ENCODE peak calls at places on chromosome 1, in nine cellular contexts. S, E, Q, T, Z, D, B, R and P are unnamed samples.

GRCh38 chr1:18217398-18218043 is 109.9 kb downstream of the IGSF21 start:
- DNase-seq in S (no peak), E (peak), Q (peak), T (peak), Z (no peak), D (peak), B (no peak), R (no peak), P (peak)

GRCh38 chr1:155191904-155192303 is 15.8 kb downstream of the THBS3 start:
- DNase-seq in S (no peak), E (peak), Q (no peak), T (peak), Z (no peak), D (no peak), B (no peak), R (peak), P (no peak)

GRCh38 chr1:153777648-153778047 is 2.4 kb downstream of the SLC27A3 start:
- DNase-seq in S (peak), E (no peak), Q (no peak), T (no peak), Z (no peak), D (no peak), B (no peak), R (no peak), P (peak)

GRCh38 chr1:86753700-86754099 is 49.3 kb downstream of the SH3GLB1 start:
- DNase-seq in S (no peak), E (peak), Q (peak), T (peak), Z (no peak), D (no peak), B (no peak), R (no peak), P (no peak)

GRCh38 chr1:111758373-111758772 is 2.7 kb downstream of the DDX20 start:
- DNase-seq in S (no peak), E (no peak), Q (no peak), T (no peak), Z (no peak), D (no peak), B (no peak), R (no peak), P (no peak)

GRCh38 chr1:53050310-53050709 is 11.7 kb upstream of the PODN start:
- DNase-seq in S (no peak), E (no peak), Q (no peak), T (no peak), Z (no peak), D (no peak), B (no peak), R (no peak), P (no peak)

GRCh38 chr1:180542530-180543171 is 16.1 kb upstream of the OVAAL start:
- DNase-seq in S (no peak), E (no peak), Q (no peak), T (no peak), Z (no peak), D (peak), B (no peak), R (no peak), P (peak)

GRCh38 chr1:230176871-230177411 is 109.9 kb downstream of the GALNT2 start:
- DNase-seq in S (peak), E (no peak), Q (peak), T (peak), Z (peak), D (peak), B (no peak), R (peak), P (peak)

GRCh38 chr1:221418346-221418745 is 323.5 kb downstream of the DUSP10 start:
- DNase-seq in S (no peak), E (no peak), Q (no peak), T (no peak), Z (no peak), D (no peak), B (peak), R (no peak), P (no peak)

GRCh38 chr1:45328680-45329079 is 2.0 kb downstream of the HPDL start:
- DNase-seq in S (no peak), E (no peak), Q (no peak), T (no peak), Z (no peak), D (no peak), B (no peak), R (no peak), P (no peak)

GRCh38 chr1:44119525-44119924 is 904 bp downstream of the KLF17 start:
- DNase-seq in S (no peak), E (no peak), Q (no peak), T (no peak), Z (no peak), D (no peak), B (no peak), R (no peak), P (no peak)

GRCh38 chr1:243474384-243474851 is 218.6 kb downstream of the SDCCAG8 start:
- DNase-seq in S (no peak), E (no peak), Q (peak), T (no peak), Z (no peak), D (no peak), B (no peak), R (peak), P (peak)

GRCh38 chr1:233293556-233294446 is 1.7 kb downstream of the PCNX2 start:
- DNase-seq in S (no peak), E (no peak), Q (no peak), T (no peak), Z (no peak), D (no peak), B (peak), R (no peak), P (no peak)

GRCh38 chr1:38964140-38964548 is 22.5 kb upstream of the RHBDL2 start:
- DNase-seq in S (no peak), E (peak), Q (no peak), T (peak), Z (no peak), D (no peak), B (no peak), R (no peak), P (peak)

GRCh38 chr1:6461538-6462411 is 4.2 kb downstream of the TNFRSF25 start:
- DNase-seq in S (no peak), E (no peak), Q (no peak), T (peak), Z (no peak), D (no peak), B (no peak), R (no peak), P (no peak)

GRCh38 chr1:200180821-200181220 is 153.3 kb downstream of the NR5A2 start:
- DNase-seq in S (no peak), E (peak), Q (no peak), T (no peak), Z (no peak), D (no peak), B (peak), R (no peak), P (no peak)

GRCh38 chr1:107276247-107276646 is 135.4 kb downstream of the NTNG1 start:
- DNase-seq in S (no peak), E (no peak), Q (no peak), T (no peak), Z (no peak), D (no peak), B (no peak), R (no peak), P (no peak)

GRCh38 chr1:182768973-182769372 is 20.6 kb upstream of the NPL start:
- DNase-seq in S (no peak), E (no peak), Q (no peak), T (no peak), Z (no peak), D (no peak), B (no peak), R (no peak), P (no peak)

GRCh38 chr1:20956272-20956671 is 169.2 kb upstream of the HP1BP3 start:
- DNase-seq in S (no peak), E (no peak), Q (no peak), T (no peak), Z (no peak), D (no peak), B (no peak), R (no peak), P (no peak)

GRCh38 chr1:58590019-58590418 is 13.0 kb upstream of the TACSTD2 start:
- DNase-seq in S (no peak), E (no peak), Q (no peak), T (no peak), Z (no peak), D (no peak), B (no peak), R (no peak), P (no peak)

GRCh38 chr1:156591181-156591431 is 470 bp upstream of the NAXE start:
- DNase-seq in S (no peak), E (no peak), Q (no peak), T (no peak), Z (no peak), D (no peak), B (no peak), R (no peak), P (no peak)

GRCh38 chr1:117590273-117590925 is 15.4 kb upstream of the TENT5C start:
- DNase-seq in S (no peak), E (peak), Q (no peak), T (no peak), Z (no peak), D (no peak), B (no peak), R (no peak), P (no peak)

GRCh38 chr1:211653329-211653728 is 22.1 kb downstream of the NEK2 start:
- DNase-seq in S (no peak), E (peak), Q (no peak), T (no peak), Z (no peak), D (no peak), B (peak), R (no peak), P (no peak)